ENCODE peak calls at places on chromosomes 2 and 18, in four cellular contexts. X, A, K and B are unnamed samples.

GRCh38 chr2:205612661-205613060 is 69.6 kb upstream of the NRP2 start:
- DNase-seq in X (no peak), A (no peak), K (no peak), B (no peak)

GRCh38 chr2:238096311-238097011 is 3.7 kb upstream of the ESPNL start:
- DNase-seq in X (no peak), A (peak; percentile 71), K (no peak), B (no peak)

GRCh38 chr2:14631676-14632075 is 841 bp upstream of the LRATD1 start:
- DNase-seq in X (no peak), A (no peak), K (no peak), B (no peak)

GRCh38 chr2:120401275-120402069 is 55.5 kb downstream of the INHBB start:
- DNase-seq in X (no peak), A (no peak), K (no peak), B (no peak)

GRCh38 chr2:18611184-18611583 is 21.8 kb upstream of the NT5C1B start:
- DNase-seq in X (no peak), A (no peak), K (peak; percentile 52), B (no peak)

GRCh38 chr2:98476192-98476868 is 31.7 kb downstream of the INPP4A start:
- DNase-seq in X (no peak), A (peak; percentile 54), K (no peak), B (no peak)

GRCh38 chr2:159103411-159103810 is 135.0 kb downstream of the TANC1 start:
- DNase-seq in X (no peak), A (no peak), K (no peak), B (no peak)

GRCh38 chr2:166239548-166239947 is 111.7 kb upstream of the SCN1A start:
- DNase-seq in X (no peak), A (peak; percentile 94), K (peak; percentile 83), B (no peak)

GRCh38 chr18:67794512-67794911 is 278.0 kb upstream of the DSEL start:
- DNase-seq in X (no peak), A (no peak), K (peak; percentile 57), B (no peak)

GRCh38 chr2:40332096-40332826 is 119.6 kb downstream of the SLC8A1 start:
- DNase-seq in X (no peak), A (peak; percentile 81), K (peak; percentile 16), B (no peak)

GRCh38 chr18:65091737-65092329 is 659.0 kb upstream of the CDH7 start:
- DNase-seq in X (no peak), A (peak; percentile 44), K (no peak), B (no peak)

GRCh38 chr2:143891879-143892308 is 628.0 kb downstream of the ZEB2 start:
- DNase-seq in X (no peak), A (no peak), K (no peak), B (no peak)

GRCh38 chr2:78408795-78409118 is 616.7 kb upstream of the REG3G start:
- DNase-seq in X (no peak), A (no peak), K (no peak), B (no peak)

GRCh38 chr2:67604360-67604759 is 207.2 kb downstream of the ETAA1 start:
- DNase-seq in X (no peak), A (no peak), K (peak; percentile 33), B (no peak)

GRCh38 chr2:231710751-231711676 is 2.7 kb downstream of the PTMA start:
- DNase-seq in X (peak; percentile 38), A (no peak), K (no peak), B (no peak)

GRCh38 chr2:28089486-28089885 is 199.0 kb downstream of the BABAM2 start:
- DNase-seq in X (no peak), A (no peak), K (no peak), B (no peak)

GRCh38 chr2:235230809-235231601 is 262.8 kb upstream of the AGAP1 start:
- DNase-seq in X (no peak), A (peak; percentile 6), K (peak; percentile 31), B (no peak)

GRCh38 chr2:142966281-142966680 is 88.8 kb downstream of the KYNU start:
- DNase-seq in X (no peak), A (no peak), K (peak; percentile 42), B (no peak)

GRCh38 chr18:7174359-7175107 is 56.4 kb upstream of the LRRC30 start:
- DNase-seq in X (no peak), A (peak; percentile 17), K (no peak), B (no peak)

GRCh38 chr18:56085561-56085960 is 497.6 kb upstream of the TCF4 start:
- DNase-seq in X (peak; percentile 55), A (peak; percentile 81), K (peak; percentile 98), B (no peak)

DNA sequence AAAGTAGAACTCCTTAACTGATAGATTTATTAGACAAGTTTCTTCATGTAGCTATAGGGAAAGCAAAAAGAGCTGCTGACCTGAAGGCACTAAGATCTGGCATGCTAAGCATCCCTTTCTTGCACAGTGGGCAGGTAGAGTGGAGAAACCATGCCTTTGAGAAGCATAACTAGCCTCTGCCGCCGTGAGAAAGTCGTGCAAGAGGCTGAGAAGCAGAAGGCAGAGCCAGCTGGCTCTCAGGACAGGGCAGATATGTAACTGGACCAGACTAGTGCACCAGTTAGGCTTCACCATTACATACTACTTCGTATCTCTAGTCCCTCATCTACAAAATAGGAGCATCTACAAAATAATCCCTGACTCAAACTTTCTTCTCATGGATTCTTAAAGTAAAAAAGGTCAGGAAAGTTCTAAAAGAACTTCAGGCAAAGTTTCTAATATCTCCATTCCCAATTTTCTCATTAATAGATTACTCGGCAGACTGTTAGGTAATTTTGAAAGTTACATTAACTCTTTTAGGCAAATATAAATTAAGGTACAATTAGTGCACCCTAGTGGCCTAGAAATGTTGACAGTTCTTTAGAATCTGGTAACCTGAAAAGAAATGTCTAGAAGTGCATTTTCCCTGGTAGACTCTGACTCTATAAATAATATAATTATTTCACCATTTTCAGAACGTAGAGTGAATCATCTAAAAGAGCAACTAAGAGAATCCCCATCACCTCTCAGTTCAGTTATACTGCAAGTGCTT is 10.3 kb downstream of the ERBB4 start:
- DNase-seq in X (no peak), A (no peak), K (no peak), B (no peak)
- TF ChIP-seq CTCF in X (no peak), A (peak; percentile 19), K (peak; percentile 8), B (no peak)

DNA sequence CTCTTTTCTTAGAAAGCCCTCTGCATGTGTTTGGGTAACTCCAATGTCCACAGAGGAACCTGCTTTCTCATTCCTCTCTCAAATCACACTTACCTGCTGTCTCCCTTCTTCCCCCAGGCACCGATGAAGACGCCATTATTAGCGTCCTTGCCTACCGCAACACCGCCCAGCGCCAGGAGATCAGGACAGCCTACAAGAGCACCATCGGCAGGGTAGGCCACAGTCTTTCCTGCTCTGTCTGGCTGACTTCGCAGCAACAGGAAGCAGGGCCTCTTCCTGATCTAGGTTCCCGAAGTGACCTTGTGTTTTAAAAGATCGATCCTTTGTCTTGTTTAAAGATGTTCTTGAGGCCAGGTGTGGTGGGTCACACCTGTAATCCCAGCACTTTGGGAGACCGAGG is 25.0 kb upstream of the GMCL1 start:
- DNase-seq in X (no peak), A (no peak), K (no peak), B (no peak)
- TF ChIP-seq CTCF in X (no peak), A (no peak), K (no peak), B (no peak)

DNA sequence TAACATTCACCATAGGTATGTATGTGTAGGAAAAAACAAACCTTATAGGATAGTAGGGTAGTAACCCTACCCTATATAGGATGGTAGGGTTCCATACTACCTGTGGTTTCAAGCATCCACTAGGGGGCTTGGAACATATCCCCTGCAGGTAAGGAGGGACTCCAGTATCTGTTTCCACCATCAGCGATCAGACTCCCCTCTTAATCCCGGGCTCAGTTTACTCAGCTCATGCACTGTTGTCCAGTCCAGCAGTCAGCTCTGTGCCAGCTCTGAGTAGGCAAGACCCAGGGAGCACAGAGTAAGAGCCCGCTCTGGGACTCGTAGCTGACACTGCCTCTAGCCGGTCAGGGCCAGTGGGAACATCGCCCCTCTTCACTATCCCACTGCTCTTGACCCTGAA is 61.7 kb downstream of the MEX3C start:
- DNase-seq in X (no peak), A (peak; percentile 26), K (no peak), B (no peak)
- TF ChIP-seq CTCF in X (no peak), A (peak; percentile 14), K (peak; percentile 18), B (peak; percentile 48)

DNA sequence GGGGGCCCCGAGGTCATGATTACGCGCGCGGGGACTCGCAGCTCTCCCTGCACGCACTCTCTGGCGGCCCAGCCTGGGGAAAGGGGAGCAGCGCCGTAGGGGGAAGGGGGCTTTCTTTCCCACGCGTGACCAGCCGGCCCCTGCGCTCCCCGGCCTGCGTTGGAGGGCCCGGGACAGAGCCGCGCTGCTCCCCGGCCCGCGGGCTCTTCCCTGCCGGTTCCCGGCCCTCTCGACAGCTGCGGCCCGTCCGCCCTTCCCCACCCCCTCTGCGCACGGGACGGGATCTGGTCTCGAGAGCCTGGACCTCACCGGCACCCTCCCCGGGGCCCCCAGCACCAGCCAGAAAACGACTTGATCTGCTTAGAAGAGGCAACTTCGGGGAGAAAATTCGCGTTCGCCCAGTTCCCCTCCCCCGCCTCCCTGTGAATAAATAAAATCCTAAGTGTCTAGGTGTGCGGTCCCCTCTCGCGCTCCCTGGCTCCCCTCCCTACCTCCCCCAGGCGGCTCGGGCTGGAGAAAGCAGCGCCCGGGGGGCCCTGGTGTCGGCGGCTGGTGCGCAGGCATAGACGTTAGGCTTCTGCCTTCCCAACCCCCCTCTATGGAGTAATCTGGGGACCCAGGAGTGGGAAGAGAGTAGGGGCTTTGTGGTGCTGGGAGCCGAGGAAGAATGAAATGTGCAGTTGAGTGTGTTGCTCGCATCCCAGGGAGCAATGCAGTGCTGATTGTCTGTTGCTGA is 793 bp upstream of the FIGN start:
- DNase-seq in X (peak; percentile 43), A (peak; percentile 35), K (peak; percentile 33), B (no peak)
- TF ChIP-seq CTCF in X (no peak), A (peak; percentile 10), K (peak; percentile 44), B (no peak)

DNA sequence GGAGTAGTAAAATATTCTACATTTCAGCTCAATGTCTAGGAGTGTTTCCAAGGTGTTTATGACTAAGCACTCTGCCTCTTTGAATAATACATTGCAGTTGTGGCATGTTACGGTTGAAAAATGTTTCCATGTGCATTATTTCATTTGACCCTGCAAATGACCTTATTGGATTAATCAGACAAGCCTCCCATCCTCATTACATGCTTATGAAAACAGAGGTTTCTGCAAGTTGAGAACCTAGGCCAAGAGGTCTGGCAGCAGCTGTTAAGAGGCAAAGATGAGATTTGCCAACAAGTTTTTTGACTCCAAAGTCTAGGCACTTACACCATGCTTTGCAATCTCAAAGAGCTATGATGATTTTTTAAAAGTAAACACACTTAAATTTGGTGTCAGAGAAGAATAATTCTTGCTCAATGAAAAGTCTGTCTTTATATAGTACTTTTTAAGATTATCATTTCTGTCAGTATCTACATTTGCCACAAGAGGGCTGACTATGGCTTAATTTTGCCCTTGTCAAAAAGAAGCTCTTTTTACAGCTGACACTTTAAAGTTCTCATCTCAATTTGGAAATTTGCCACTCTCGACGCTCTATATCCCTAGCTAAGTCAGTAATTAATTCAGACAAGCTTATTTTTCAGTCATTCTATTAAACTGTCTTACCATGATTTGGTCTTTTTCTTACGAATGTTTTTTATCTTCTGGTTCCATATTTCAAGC is 260.6 kb downstream of the PAX3 start:
- DNase-seq in X (no peak), A (peak; percentile 40), K (peak; percentile 3), B (no peak)
- TF ChIP-seq CTCF in X (no peak), A (peak; percentile 52), K (peak; percentile 25), B (peak; percentile 32)

DNA sequence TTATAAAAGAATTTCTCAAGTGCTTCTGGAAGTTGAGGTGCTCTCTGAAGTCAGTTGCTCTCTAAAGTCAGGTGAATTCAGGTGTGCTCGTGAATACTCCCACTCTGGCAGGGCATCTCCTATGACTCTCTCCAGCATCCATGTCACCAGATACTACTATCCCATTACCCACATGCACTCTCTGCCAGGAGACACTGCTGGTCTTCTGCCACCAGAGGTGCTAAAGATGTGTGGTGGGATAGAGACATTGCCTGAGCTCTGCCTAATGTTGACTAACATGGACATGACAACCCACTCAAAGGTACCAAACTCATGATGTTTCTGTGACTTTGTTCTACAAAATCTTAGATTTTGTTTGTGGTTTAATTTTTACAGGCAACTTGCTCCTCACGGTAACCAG is 106.4 kb upstream of the HNRNPA3 start:
- DNase-seq in X (no peak), A (no peak), K (no peak), B (no peak)
- TF ChIP-seq CTCF in X (no peak), A (peak; percentile 21), K (no peak), B (peak; percentile 52)